ENCODE peak calls at places on chromosomes 3 and 15, in nine cellular contexts. D, K, Z, J, N, O, P, Y and R are unnamed samples. For H3K9me3 and H4K20me1, the result is how much of the 10 kb centered on the place peaks cover.

GRCh38 chr3:50267280-50267913 is 1.6 kb upstream of the SEMA3B start:
- DNase-seq in N (no peak), Y (no peak), D (peak), O (peak), Z (no peak), J (no peak), P (no peak), K (peak), R (no peak)

GRCh38 chr15:61556037-61556648 is 327.0 kb upstream of the RORA start:
- DNase-seq in D (peak), O (peak), N (peak), Z (peak), J (peak), P (no peak), Y (no peak), K (no peak), R (peak)

GRCh38 chr3:23457697-23458096 is 254.6 kb downstream of the UBE2E2 start:
- DNase-seq in J (no peak), O (no peak), P (no peak), K (no peak), D (no peak), Y (no peak), N (no peak), Z (no peak), R (no peak)

GRCh38 chr15:41648097-41648496 is 12.1 kb upstream of the MGA start:
- DNase-seq in J (no peak), N (peak), D (no peak), K (no peak), P (no peak), Z (no peak), O (no peak), Y (no peak), R (no peak)

GRCh38 chr15:70834999-70835398 is 19.0 kb downstream of the LARP6 start:
- DNase-seq in N (no peak), P (no peak), D (no peak), O (no peak), J (no peak), Z (no peak), Y (no peak), K (no peak), R (no peak)

GRCh38 chr3:95215437-95215836 is 1152.6 kb downstream of the NSUN3 start:
- DNase-seq in J (no peak), P (no peak), D (no peak), N (no peak), Y (no peak), Z (no peak), O (no peak), K (no peak), R (no peak)

GRCh38 chr15:59976480-59976879 is 27.6 kb upstream of the FOXB1 start:
- DNase-seq in N (no peak), K (no peak), Y (peak), D (no peak), O (no peak), J (no peak), P (no peak), Z (no peak), R (no peak)

GRCh38 chr15:45790325-45790943 is 155.6 kb downstream of the SQOR start:
- DNase-seq in J (no peak), K (peak), N (peak), Y (peak), Z (peak), P (no peak), O (peak), D (no peak), R (peak)

GRCh38 chr3:181948286-181948685 is 236.6 kb downstream of the SOX2 start:
- DNase-seq in O (no peak), Y (no peak), N (no peak), D (no peak), J (no peak), K (peak), Z (no peak), P (no peak), R (peak)

GRCh38 chr3:30611613-30612421 is 5.4 kb downstream of the TGFBR2 start:
- DNase-seq in Z (peak), K (no peak), J (peak), Y (no peak), D (peak), O (peak), N (no peak), P (peak), R (peak)

GRCh38 chr3:87002346-87002745 is 11.4 kb upstream of the VGLL3 start:
- DNase-seq in Y (no peak), P (no peak), Z (no peak), O (no peak), N (no peak), D (no peak), K (no peak), J (peak), R (no peak)

GRCh38 chr15:60462027-60462426 is 16.9 kb downstream of the ICE2 start:
- DNase-seq in D (no peak), J (no peak), Y (no peak), P (no peak), K (no peak), O (peak), Z (peak), N (no peak), R (no peak)

GRCh38 chr3:134341391-134341790 is 32.9 kb downstream of the AMOTL2 start:
- DNase-seq in P (no peak), D (no peak), Y (no peak), K (no peak), J (peak), Z (no peak), N (no peak), O (no peak), R (no peak)

GRCh38 chr3:128231596-128231995 is 78.3 kb downstream of the EEFSEC start:
- DNase-seq in Z (peak), K (peak), Y (no peak), J (no peak), D (peak), P (no peak), O (no peak), N (no peak), R (no peak)

GRCh38 chr15:39668457-39668856 is 87.6 kb downstream of the THBS1 start:
- DNase-seq in J (no peak), O (no peak), D (no peak), K (no peak), N (no peak), Y (no peak), P (no peak), Z (no peak), R (no peak)

GRCh38 chr3:44506961-44507360 is 29.5 kb upstream of the ZNF445 start:
- DNase-seq in K (no peak), Z (no peak), D (no peak), O (no peak), Y (no peak), J (no peak), N (no peak), P (no peak), R (no peak)

GRCh38 chr3:44506556-44506955 is 29.1 kb upstream of the ZNF445 start:
- DNase-seq in Y (no peak), J (no peak), N (no peak), P (no peak), O (no peak), Z (no peak), K (no peak), D (no peak), R (no peak)

GRCh38 chr3:44499149-44499898 is 21.9 kb upstream of the ZNF445 start:
- DNase-seq in J (no peak), P (no peak), O (no peak), Y (no peak), Z (no peak), D (no peak), N (no peak), K (no peak), R (no peak)

GRCh38 chr3:44504566-44504965 is 27.1 kb upstream of the ZNF445 start:
- DNase-seq in O (no peak), K (no peak), Y (no peak), N (no peak), P (no peak), Z (no peak), J (no peak), D (no peak), R (no peak)

GRCh38 chr3:44501971-44502370 is 24.5 kb upstream of the ZNF445 start:
- DNase-seq in J (no peak), D (peak), O (no peak), N (no peak), K (no peak), P (no peak), Z (peak), Y (no peak), R (no peak)
- H3K9me3 ChIP-seq in J (under half), D (under half), O (under half), N (under half), K (under half), P (under half), Z (under half), Y (under half), R (under half)

DNA sequence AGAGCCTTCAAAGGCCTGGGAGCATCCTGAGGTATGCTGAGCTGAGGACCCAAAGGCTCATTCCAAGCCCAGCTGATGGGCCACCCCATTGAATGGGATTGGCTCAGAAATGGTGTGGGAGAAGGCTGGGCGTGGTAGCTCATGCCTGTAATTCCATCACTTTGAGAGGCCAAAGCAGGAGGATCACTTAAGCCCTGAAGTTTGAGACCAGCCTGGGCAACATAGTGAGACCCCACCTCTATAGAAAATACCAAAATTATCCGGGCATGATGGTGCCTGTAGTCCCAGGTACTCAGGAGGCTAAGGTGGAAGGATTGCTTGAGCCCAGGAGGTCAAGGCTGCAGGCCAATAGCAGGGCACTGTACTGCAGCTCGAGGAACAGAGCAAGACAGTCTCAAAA is 43.8 kb upstream of the ADAMTSL3 start:
- DNase-seq in D (no peak), K (no peak), P (no peak), Y (no peak), N (no peak), J (no peak), O (no peak), Z (no peak), R (no peak)
- H4K20me1 ChIP-seq in D (under half), K (under half), P (under half), Y (under half), N (under half), J (under half), O (under half), Z (under half), R (under half)

GRCh38 chr15:25184356-25185155 is 229.8 kb downstream of the SNRPN start:
- DNase-seq in O (no peak), P (no peak), N (no peak), K (no peak), Y (no peak), J (no peak), D (no peak), Z (no peak), R (no peak)

GRCh38 chr15:25181290-25182097 is 226.7 kb downstream of the SNRPN start:
- DNase-seq in Z (no peak), K (no peak), O (no peak), Y (no peak), P (no peak), J (no peak), D (no peak), N (no peak), R (no peak)

GRCh38 chr15:25182098-25182478 is 227.3 kb downstream of the SNRPN start:
- DNase-seq in Y (no peak), D (no peak), P (no peak), J (no peak), N (no peak), O (no peak), K (no peak), Z (no peak), R (no peak)

GRCh38 chr15:25183581-25184330 is 229.0 kb downstream of the SNRPN start:
- DNase-seq in N (no peak), O (no peak), P (no peak), D (no peak), Z (no peak), Y (no peak), K (no peak), J (no peak), R (no peak)

GRCh38 chr15:25182736-25183445 is 228.1 kb downstream of the SNRPN start:
- DNase-seq in D (no peak), Z (no peak), K (no peak), O (no peak), J (no peak), P (no peak), N (no peak), Y (no peak), R (no peak)
- H3K9me3 ChIP-seq in D (under half), Z (half or more), K (under half), O (under half), J (under half), P (under half), N (half or more), Y (under half), R (under half)

GRCh38 chr3:125028657-125029056 is 27.1 kb downstream of the HEG1 start:
- DNase-seq in K (no peak), D (peak), N (no peak), J (no peak), O (no peak), Z (no peak), P (no peak), Y (no peak), R (no peak)

GRCh38 chr3:125025647-125026046 is 30.1 kb downstream of the HEG1 start:
- DNase-seq in K (no peak), N (no peak), J (no peak), Y (no peak), P (no peak), D (peak), O (no peak), Z (peak), R (no peak)

GRCh38 chr3:125024817-125025216 is 31.0 kb downstream of the HEG1 start:
- DNase-seq in Z (no peak), J (no peak), K (no peak), O (no peak), D (peak), Y (no peak), P (no peak), N (no peak), R (no peak)

GRCh38 chr3:125022186-125022585 is 33.6 kb downstream of the HEG1 start:
- DNase-seq in D (no peak), Z (no peak), K (no peak), P (no peak), O (no peak), J (no peak), Y (no peak), N (no peak), R (no peak)

GRCh38 chr3:125023833-125024560 is 31.8 kb downstream of the HEG1 start:
- DNase-seq in D (no peak), P (no peak), N (no peak), J (no peak), Z (no peak), Y (no peak), O (no peak), K (no peak), R (no peak)
- H4K20me1 ChIP-seq in D (under half), P (under half), N (under half), J (under half), Z (half or more), Y (under half), O (under half), K (under half), R (under half)

GRCh38 chr15:81227716-81228115 is 31.0 kb downstream of the IL16 start:
- DNase-seq in D (no peak), P (no peak), J (no peak), Z (no peak), K (no peak), N (no peak), Y (peak), O (no peak), R (no peak)
- H3K9me3 ChIP-seq in D (under half), P (under half), J (under half), Z (under half), K (under half), N (under half), Y (under half), O (under half), R (under half)